ENCODE peak calls at places on chromosomes 5 and 9, in eight cellular contexts. One of them, this sample, is unnamed.

GRCh38 chr9:13513262-13513661 is 233.8 kb upstream of the MPDZ start:
- DNase-seq in CD8-positive, alpha-beta T cell: no peak
- DNase-seq in bronchial epithelial cell: no peak
- DNase-seq in RWPE2: no peak
- DNase-seq in GM12865: no peak
- DNase-seq in nephron progenitor cell: no peak
- DNase-seq in foreskin keratinocyte: no peak
- DNase-seq in Caco-2: no peak
- DNase-seq in this sample: no peak

GRCh38 chr9:35907732-35908483 is 1.4 kb upstream of the SPAAR start:
- DNase-seq in CD8-positive, alpha-beta T cell: no peak
- DNase-seq in Caco-2: no peak
- DNase-seq in RWPE2: peak; percentile 86
- DNase-seq in foreskin keratinocyte: peak; percentile 80
- DNase-seq in GM12865: no peak
- DNase-seq in nephron progenitor cell: no peak
- DNase-seq in bronchial epithelial cell: peak; percentile 87
- DNase-seq in this sample: no peak

GRCh38 chr9:89440548-89440947 is 57.4 kb downstream of the SEMA4D start:
- DNase-seq in nephron progenitor cell: no peak
- DNase-seq in RWPE2: no peak
- DNase-seq in CD8-positive, alpha-beta T cell: no peak
- DNase-seq in bronchial epithelial cell: peak; percentile 49
- DNase-seq in Caco-2: no peak
- DNase-seq in GM12865: no peak
- DNase-seq in foreskin keratinocyte: no peak
- DNase-seq in this sample: no peak

GRCh38 chr9:87372401-87372851 is 125.2 kb upstream of the DAPK1 start:
- DNase-seq in bronchial epithelial cell: peak; percentile 9
- DNase-seq in CD8-positive, alpha-beta T cell: no peak
- DNase-seq in nephron progenitor cell: no peak
- DNase-seq in Caco-2: peak; percentile 83
- DNase-seq in GM12865: no peak
- DNase-seq in RWPE2: no peak
- DNase-seq in foreskin keratinocyte: no peak
- DNase-seq in this sample: no peak

GRCh38 chr5:89584339-89584956 is 701.5 kb upstream of the MEF2C start:
- DNase-seq in CD8-positive, alpha-beta T cell: no peak
- DNase-seq in foreskin keratinocyte: peak; percentile 90
- DNase-seq in bronchial epithelial cell: peak; percentile 99
- DNase-seq in GM12865: no peak
- DNase-seq in Caco-2: no peak
- DNase-seq in RWPE2: no peak
- DNase-seq in nephron progenitor cell: no peak
- DNase-seq in this sample: no peak

GRCh38 chr5:134420326-134420725 is 8.6 kb upstream of the CDKN2AIPNL start:
- DNase-seq in RWPE2: no peak
- DNase-seq in nephron progenitor cell: no peak
- DNase-seq in Caco-2: no peak
- DNase-seq in GM12865: no peak
- DNase-seq in bronchial epithelial cell: peak; percentile 28
- DNase-seq in foreskin keratinocyte: no peak
- DNase-seq in CD8-positive, alpha-beta T cell: no peak
- DNase-seq in this sample: no peak

GRCh38 chr5:57841671-57842375 is 359.2 kb upstream of the ACTBL2 start:
- DNase-seq in Caco-2: peak; percentile 29
- DNase-seq in bronchial epithelial cell: peak; percentile 99
- DNase-seq in foreskin keratinocyte: peak; percentile 100
- DNase-seq in RWPE2: peak; percentile 92
- DNase-seq in nephron progenitor cell: peak; percentile 13
- DNase-seq in GM12865: no peak
- DNase-seq in CD8-positive, alpha-beta T cell: no peak
- DNase-seq in this sample: no peak

GRCh38 chr5:147223951-147224791 is 10.7 kb upstream of the STK32A start:
- DNase-seq in foreskin keratinocyte: peak; percentile 0
- DNase-seq in CD8-positive, alpha-beta T cell: no peak
- DNase-seq in nephron progenitor cell: peak; percentile 29
- DNase-seq in GM12865: peak; percentile 7
- DNase-seq in bronchial epithelial cell: peak; percentile 51
- DNase-seq in Caco-2: peak; percentile 67
- DNase-seq in RWPE2: no peak
- DNase-seq in this sample: no peak

GRCh38 chr5:16912080-16912479 is 24.0 kb downstream of the MYO10 start:
- DNase-seq in foreskin keratinocyte: no peak
- DNase-seq in CD8-positive, alpha-beta T cell: no peak
- DNase-seq in nephron progenitor cell: no peak
- DNase-seq in RWPE2: no peak
- DNase-seq in GM12865: no peak
- DNase-seq in bronchial epithelial cell: no peak
- DNase-seq in Caco-2: no peak
- DNase-seq in this sample: no peak

GRCh38 chr5:172509405-172509781 is 55.1 kb upstream of the SH3PXD2B start:
- DNase-seq in CD8-positive, alpha-beta T cell: no peak
- DNase-seq in foreskin keratinocyte: no peak
- DNase-seq in bronchial epithelial cell: no peak
- DNase-seq in RWPE2: peak; percentile 41
- DNase-seq in Caco-2: no peak
- DNase-seq in GM12865: no peak
- DNase-seq in nephron progenitor cell: no peak
- DNase-seq in this sample: no peak

GRCh38 chr9:108834959-108835696 is 20.7 kb downstream of the ACTL7B start:
- DNase-seq in GM12865: no peak
- DNase-seq in bronchial epithelial cell: peak; percentile 91
- DNase-seq in RWPE2: no peak
- DNase-seq in nephron progenitor cell: no peak
- DNase-seq in CD8-positive, alpha-beta T cell: no peak
- DNase-seq in foreskin keratinocyte: peak; percentile 72
- DNase-seq in Caco-2: no peak
- DNase-seq in this sample: no peak

GRCh38 chr5:160497897-160498296 is 76.2 kb downstream of the PTTG1 start:
- DNase-seq in RWPE2: no peak
- DNase-seq in foreskin keratinocyte: no peak
- DNase-seq in nephron progenitor cell: peak; percentile 9
- DNase-seq in GM12865: no peak
- DNase-seq in CD8-positive, alpha-beta T cell: no peak
- DNase-seq in bronchial epithelial cell: no peak
- DNase-seq in Caco-2: no peak
- DNase-seq in this sample: no peak

GRCh38 chr5:31574777-31575176 is 42.7 kb downstream of the C5orf22 start:
- DNase-seq in RWPE2: no peak
- DNase-seq in nephron progenitor cell: no peak
- DNase-seq in bronchial epithelial cell: no peak
- DNase-seq in CD8-positive, alpha-beta T cell: no peak
- DNase-seq in GM12865: no peak
- DNase-seq in Caco-2: no peak
- DNase-seq in foreskin keratinocyte: no peak
- DNase-seq in this sample: no peak

DNA sequence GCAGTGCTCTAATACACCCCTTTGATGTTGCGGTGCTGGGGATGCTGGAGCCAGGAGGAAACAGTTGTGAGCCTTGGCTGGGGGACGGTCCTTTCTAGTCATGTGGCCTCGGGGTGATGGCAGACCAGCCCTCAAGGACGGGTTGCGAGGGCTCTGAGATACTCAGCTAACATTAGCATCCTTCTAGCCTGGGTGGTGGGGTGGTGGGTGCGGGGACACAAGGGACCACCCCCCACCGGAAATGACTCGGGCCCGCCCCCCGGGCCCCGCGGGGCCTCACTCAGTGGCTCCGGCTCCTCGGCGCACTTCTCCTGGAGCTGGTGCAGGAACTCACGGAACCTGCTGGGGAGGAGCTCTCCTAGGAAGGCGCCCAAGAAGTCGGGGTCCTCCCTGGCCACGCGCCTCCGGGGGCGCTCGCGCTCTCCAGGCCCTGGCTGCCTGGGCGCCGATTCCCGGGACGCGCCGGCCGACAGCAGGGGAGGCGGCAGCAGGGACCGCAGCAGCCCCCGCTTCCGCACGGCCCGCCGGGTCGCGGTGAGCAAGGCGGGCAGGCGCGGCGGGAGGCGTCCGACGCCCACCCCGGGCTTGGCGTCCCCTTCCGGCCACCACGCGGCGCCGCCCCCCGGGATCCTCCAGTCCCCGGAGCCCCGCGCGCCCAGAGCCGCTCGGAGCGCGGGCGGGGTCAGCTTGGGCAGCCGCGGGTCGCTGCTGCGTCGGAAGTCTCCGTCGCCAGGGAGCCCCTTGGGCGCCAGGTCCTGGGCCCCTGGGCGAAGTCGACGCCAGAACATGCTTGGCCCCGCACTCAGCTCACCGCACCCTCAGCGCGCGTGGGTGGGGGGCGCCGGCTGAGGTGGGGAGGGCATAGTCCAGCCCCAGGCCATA is 873 bp downstream of the C9orf50 start:
- DNase-seq in Caco-2: no peak
- DNase-seq in GM12865: no peak
- DNase-seq in bronchial epithelial cell: no peak
- DNase-seq in nephron progenitor cell: peak; percentile 72
- DNase-seq in CD8-positive, alpha-beta T cell: no peak
- DNase-seq in foreskin keratinocyte: no peak
- DNase-seq in RWPE2: no peak
- DNase-seq in this sample: no peak
- TF ChIP-seq CTCF in Caco-2: no peak
- TF ChIP-seq CTCF in GM12865: no peak
- TF ChIP-seq CTCF in bronchial epithelial cell: peak; percentile 13
- TF ChIP-seq CTCF in nephron progenitor cell: no peak
- TF ChIP-seq CTCF in CD8-positive, alpha-beta T cell: no peak
- TF ChIP-seq CTCF in foreskin keratinocyte: peak; percentile 41
- TF ChIP-seq CTCF in RWPE2: peak; percentile 52
- TF ChIP-seq CTCF in this sample: peak; percentile 24

DNA sequence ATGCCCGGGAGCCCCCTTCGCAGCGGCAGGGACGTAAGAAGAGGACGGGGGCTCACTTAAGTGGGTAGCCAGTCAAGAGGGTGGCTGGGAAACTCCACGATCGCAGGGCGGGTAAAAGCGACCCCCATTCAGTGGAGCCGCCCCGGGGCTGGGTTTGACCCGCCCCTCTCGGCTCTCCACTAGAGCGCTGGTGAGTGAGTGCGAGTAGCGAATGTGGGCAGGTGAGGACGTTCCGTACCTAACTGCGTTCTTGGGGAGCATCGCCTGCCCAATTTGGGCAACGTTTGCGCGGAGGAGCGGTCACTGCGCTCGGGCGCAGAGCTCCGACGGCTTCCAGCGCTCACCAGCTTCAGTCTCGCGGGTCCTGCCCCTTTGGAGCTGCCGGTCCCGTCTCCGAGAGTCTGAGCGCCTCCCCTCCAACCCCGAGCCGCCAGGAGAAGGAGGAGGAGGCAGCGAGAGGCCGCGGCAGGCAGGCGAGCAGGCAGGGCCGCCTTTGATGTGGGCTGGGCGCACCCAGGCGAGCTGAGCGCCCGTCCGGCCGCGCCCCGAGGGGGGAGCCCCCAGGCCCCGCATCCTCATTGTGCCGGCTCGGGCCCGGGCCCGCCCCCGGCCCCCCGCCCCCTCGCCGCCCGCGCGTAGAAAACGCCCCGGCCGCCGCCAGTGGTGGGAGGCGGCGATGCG is at the start of gene FGF18:
- DNase-seq in GM12865: peak; percentile 58
- DNase-seq in RWPE2: peak; percentile 78
- DNase-seq in foreskin keratinocyte: peak; percentile 13
- DNase-seq in bronchial epithelial cell: no peak
- DNase-seq in Caco-2: peak; percentile 81
- DNase-seq in nephron progenitor cell: peak; percentile 77
- DNase-seq in CD8-positive, alpha-beta T cell: no peak
- DNase-seq in this sample: no peak
- TF ChIP-seq CTCF in GM12865: no peak
- TF ChIP-seq CTCF in RWPE2: peak; percentile 81
- TF ChIP-seq CTCF in foreskin keratinocyte: no peak
- TF ChIP-seq CTCF in bronchial epithelial cell: no peak
- TF ChIP-seq CTCF in Caco-2: no peak
- TF ChIP-seq CTCF in nephron progenitor cell: peak; percentile 38
- TF ChIP-seq CTCF in CD8-positive, alpha-beta T cell: peak; percentile 6
- TF ChIP-seq CTCF in this sample: no peak

GRCh38 chr9:5868235-5868634 is 22.5 kb upstream of the MLANA start:
- DNase-seq in CD8-positive, alpha-beta T cell: no peak
- DNase-seq in bronchial epithelial cell: no peak
- DNase-seq in foreskin keratinocyte: no peak
- DNase-seq in Caco-2: no peak
- DNase-seq in RWPE2: no peak
- DNase-seq in GM12865: no peak
- DNase-seq in nephron progenitor cell: no peak
- DNase-seq in this sample: no peak

GRCh38 chr9:5870020-5870339 is 20.7 kb upstream of the MLANA start:
- DNase-seq in foreskin keratinocyte: no peak
- DNase-seq in RWPE2: no peak
- DNase-seq in nephron progenitor cell: no peak
- DNase-seq in CD8-positive, alpha-beta T cell: no peak
- DNase-seq in bronchial epithelial cell: no peak
- DNase-seq in Caco-2: no peak
- DNase-seq in GM12865: no peak
- DNase-seq in this sample: no peak

GRCh38 chr9:5870691-5871090 is 20.0 kb upstream of the MLANA start:
- DNase-seq in CD8-positive, alpha-beta T cell: no peak
- DNase-seq in Caco-2: no peak
- DNase-seq in bronchial epithelial cell: no peak
- DNase-seq in foreskin keratinocyte: no peak
- DNase-seq in RWPE2: no peak
- DNase-seq in nephron progenitor cell: no peak
- DNase-seq in GM12865: no peak
- DNase-seq in this sample: no peak

GRCh38 chr9:5871785-5872184 is 18.9 kb upstream of the MLANA start:
- DNase-seq in Caco-2: no peak
- DNase-seq in GM12865: no peak
- DNase-seq in bronchial epithelial cell: peak; percentile 29
- DNase-seq in foreskin keratinocyte: no peak
- DNase-seq in CD8-positive, alpha-beta T cell: no peak
- DNase-seq in RWPE2: no peak
- DNase-seq in nephron progenitor cell: no peak
- DNase-seq in this sample: no peak

DNA sequence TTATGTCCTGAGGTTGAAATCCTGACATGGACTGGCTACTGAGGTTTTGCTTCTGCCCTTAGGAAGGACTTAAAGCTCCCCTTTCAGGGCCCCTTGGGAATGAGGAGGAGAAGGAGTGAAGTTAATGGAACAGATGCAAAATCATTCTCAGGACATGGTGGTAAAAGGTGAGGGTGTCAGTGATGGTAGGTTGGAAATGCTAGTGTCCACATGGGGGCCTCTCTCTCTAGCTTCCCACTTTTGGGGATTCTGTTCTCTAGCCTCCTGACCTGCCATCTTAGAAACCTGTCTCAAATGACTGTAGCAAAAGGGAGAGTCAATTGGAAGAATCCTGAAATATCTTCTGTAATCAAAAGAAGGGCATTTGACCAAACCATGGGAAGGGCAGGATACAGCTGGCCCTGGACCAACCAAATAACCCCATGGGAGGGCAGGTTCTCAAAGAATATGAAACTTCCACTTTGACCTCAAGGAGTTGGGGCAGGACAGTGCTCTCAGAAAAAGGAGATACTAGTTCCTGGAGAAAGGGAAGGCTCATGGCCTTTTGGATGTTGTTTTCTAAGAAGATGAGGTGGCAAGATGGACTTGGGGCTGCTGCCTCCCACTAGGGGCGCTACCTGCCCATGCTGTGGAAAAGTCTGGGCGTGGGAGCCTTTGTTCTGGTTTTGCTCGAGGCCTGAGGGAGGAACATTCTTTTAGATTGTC is 21.2 kb upstream of the MLANA start:
- DNase-seq in foreskin keratinocyte: no peak
- DNase-seq in RWPE2: no peak
- DNase-seq in nephron progenitor cell: no peak
- DNase-seq in Caco-2: peak; percentile 40
- DNase-seq in GM12865: peak; percentile 52
- DNase-seq in bronchial epithelial cell: peak; percentile 15
- DNase-seq in CD8-positive, alpha-beta T cell: no peak
- DNase-seq in this sample: no peak
- TF ChIP-seq CTCF in foreskin keratinocyte: peak; percentile 68
- TF ChIP-seq CTCF in RWPE2: peak; percentile 20
- TF ChIP-seq CTCF in nephron progenitor cell: no peak
- TF ChIP-seq CTCF in Caco-2: no peak
- TF ChIP-seq CTCF in GM12865: peak; percentile 73
- TF ChIP-seq CTCF in bronchial epithelial cell: peak; percentile 42
- TF ChIP-seq CTCF in CD8-positive, alpha-beta T cell: no peak
- TF ChIP-seq CTCF in this sample: peak; percentile 34

GRCh38 chr5:69364414-69364813 is 4.9 kb downstream of the AK6 start:
- DNase-seq in Caco-2: peak; percentile 32
- DNase-seq in bronchial epithelial cell: peak; percentile 17
- DNase-seq in GM12865: peak; percentile 35
- DNase-seq in foreskin keratinocyte: no peak
- DNase-seq in RWPE2: no peak
- DNase-seq in nephron progenitor cell: no peak
- DNase-seq in CD8-positive, alpha-beta T cell: no peak
- DNase-seq in this sample: no peak
- TF ChIP-seq CTCF in Caco-2: peak; percentile 61
- TF ChIP-seq CTCF in bronchial epithelial cell: peak; percentile 19
- TF ChIP-seq CTCF in GM12865: peak; percentile 50
- TF ChIP-seq CTCF in foreskin keratinocyte: peak; percentile 41
- TF ChIP-seq CTCF in RWPE2: peak; percentile 31
- TF ChIP-seq CTCF in nephron progenitor cell: peak; percentile 27
- TF ChIP-seq CTCF in CD8-positive, alpha-beta T cell: peak; percentile 49
- TF ChIP-seq CTCF in this sample: no peak